ENCODE peak calls at places on chromosomes 2 and 18, in five cellular contexts. T is thyroid gland, Y is tibial nerve, M is A549, S is cardiac fibroblast. F is an unnamed sample.

GRCh38 chr2:160701822-160702221 is 208.2 kb upstream of the RBMS1 start:
- DNase-seq in M (no peak), T (no peak), Y (no peak), S (no peak), F (no peak)

GRCh38 chr2:220335591-220335915 is 708.1 kb downstream of the SLC4A3 start:
- DNase-seq in T (no peak), M (no peak), Y (no peak), S (no peak), F (no peak)

GRCh38 chr2:146143971-146144370 is 1624.1 kb upstream of the ZEB2 start:
- DNase-seq in T (no peak), S (peak; percentile 19), Y (no peak), M (no peak), F (no peak)

GRCh38 chr2:66853585-66853984 is 418.7 kb downstream of the MEIS1 start:
- DNase-seq in S (peak; percentile 32), M (no peak), T (no peak), Y (no peak), F (peak; percentile 93)

GRCh38 chr2:131517106-131517831 is 10.4 kb upstream of the CCDC74A start:
- DNase-seq in Y (no peak), S (no peak), T (no peak), M (no peak), F (no peak)

GRCh38 chr2:129502781-129503180 is 476.7 kb upstream of the RAB6C start:
- DNase-seq in T (no peak), M (no peak), S (no peak), Y (no peak), F (no peak)

GRCh38 chr2:171412571-171412970 is 21.2 kb downstream of the METTL8 start:
- DNase-seq in S (peak; percentile 72), Y (no peak), M (no peak), T (no peak), F (no peak)

GRCh38 chr18:22293417-22293816 is 124.0 kb downstream of the GATA6 start:
- DNase-seq in S (peak; percentile 45), M (peak; percentile 19), T (no peak), Y (no peak), F (no peak)

GRCh38 chr2:28894470-28895188 is at the start of gene WDR43:
- DNase-seq in M (peak; percentile 100), T (peak; percentile 97), S (peak; percentile 99), Y (peak; percentile 93), F (peak; percentile 97)

GRCh38 chr2:111119004-111119846 is 1.5 kb upstream of the BCL2L11 start:
- DNase-seq in M (no peak), S (no peak), T (no peak), Y (no peak), F (peak; percentile 24)

GRCh38 chr2:173545364-173545734 is 190.7 kb downstream of the CDCA7 start:
- DNase-seq in T (no peak), M (peak; percentile 51), Y (no peak), S (peak; percentile 18), F (no peak)

GRCh38 chr18:11020867-11021414 is 128.4 kb downstream of the PIEZO2 start:
- DNase-seq in T (no peak), S (no peak), Y (no peak), M (no peak), F (no peak)
- H3K4me3 ChIP-seq in T (no peak overlapping the region), S (no peak overlapping the region), Y (no peak overlapping the region), M (no peak overlapping the region), F (no peak overlapping the region)

DNA sequence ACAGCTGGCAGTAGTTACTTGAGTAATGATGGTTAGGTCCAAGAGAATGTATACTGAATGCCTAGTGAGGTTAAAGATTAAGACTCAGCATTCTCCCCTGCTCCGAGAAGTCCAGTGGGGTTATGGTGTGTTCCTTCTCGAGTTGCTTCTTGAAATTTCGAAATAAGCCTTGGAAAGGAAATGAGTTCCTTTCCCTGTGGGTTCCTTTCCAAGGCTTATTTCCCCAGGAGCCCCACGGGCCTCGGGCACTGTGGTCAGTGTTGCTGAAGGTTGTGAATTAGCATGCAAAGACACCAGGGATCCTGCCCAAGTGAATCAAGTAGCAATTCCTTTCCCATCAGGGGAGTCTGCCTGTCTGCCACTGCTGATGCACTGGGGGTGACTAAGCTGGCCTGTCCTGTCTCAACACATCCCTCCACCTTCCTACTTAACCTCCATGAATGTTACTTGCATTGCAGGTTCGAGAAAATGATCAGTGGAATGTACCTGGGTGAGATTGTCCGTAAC is 53.6 kb downstream of the HK2 start:
- DNase-seq in S (peak; percentile 55), Y (no peak), M (no peak), T (no peak), F (no peak)
- H3K4me3 ChIP-seq in S (no peak overlapping the region), Y (no peak overlapping the region), M (no peak overlapping the region), T (no peak overlapping the region), F (no peak overlapping the region)

DNA sequence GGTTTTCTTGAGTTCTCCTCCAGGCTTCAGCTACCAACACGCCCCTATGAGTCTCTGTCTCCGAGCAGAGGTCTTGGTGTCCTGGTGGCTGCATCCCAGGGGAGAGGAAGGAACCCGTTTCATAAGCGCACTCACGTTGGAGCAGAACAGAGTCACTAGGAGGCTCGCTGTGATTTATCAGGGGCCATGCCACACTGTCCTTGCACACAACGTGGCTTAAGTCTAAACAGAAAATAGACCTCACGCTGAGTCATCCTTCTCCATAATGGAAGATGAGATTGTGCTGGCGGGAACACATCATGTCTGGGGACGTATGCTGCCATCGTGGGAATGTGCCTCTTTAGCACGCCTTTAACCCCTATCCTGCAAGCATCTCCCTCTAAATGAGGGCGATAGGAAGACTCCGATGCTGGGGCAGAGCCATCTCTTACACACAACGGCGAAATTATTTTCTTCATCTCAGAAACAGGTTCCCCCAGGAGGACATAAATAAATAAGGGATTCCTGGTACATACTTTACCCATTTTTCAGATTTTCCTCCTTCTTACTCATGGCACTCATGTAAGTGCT is 211.4 kb downstream of the KLHL29 start:
- DNase-seq in M (no peak), T (no peak), S (peak; percentile 23), Y (no peak), F (no peak)
- H3K4me3 ChIP-seq in M (no peak overlapping the region), T (no peak overlapping the region), S (no peak overlapping the region), Y (no peak overlapping the region), F (no peak overlapping the region)

DNA sequence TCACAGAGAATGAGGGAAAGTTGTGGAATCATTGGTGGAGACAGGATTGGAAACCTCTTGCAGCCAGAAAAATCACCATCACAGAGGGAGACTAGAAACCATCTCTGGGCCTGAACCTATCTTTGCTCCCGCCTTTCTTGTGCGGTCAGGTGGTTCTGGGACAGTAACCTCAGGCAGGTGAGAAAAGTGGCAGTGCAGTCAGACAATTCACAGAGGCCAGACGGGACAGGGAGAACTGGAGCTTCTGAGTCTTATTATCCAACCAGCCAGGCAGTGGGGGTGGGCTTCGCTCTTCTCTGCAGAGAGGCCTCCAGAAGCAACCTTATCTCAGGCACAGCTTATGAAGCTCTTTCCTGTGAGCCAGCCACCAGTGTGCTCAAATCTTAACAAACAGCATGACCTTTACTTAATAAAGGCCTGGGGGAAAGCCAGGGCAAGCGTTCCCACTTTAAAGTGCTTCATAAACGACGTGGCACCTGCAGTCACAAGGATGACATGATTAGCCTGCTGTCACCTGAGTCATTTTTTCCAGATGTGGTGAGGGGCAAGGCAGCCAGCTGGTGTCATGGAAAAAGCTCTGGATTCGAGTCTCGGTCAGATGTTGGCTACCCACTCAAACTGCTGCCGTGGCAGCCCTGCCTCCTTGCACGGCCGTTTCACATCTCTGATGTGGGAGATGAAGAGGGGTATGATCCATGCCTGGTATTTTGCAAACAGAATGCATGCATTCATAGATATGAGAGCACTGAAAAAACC is 109.7 kb downstream of the B3GNT2 start:
- DNase-seq in M (no peak), S (no peak), T (no peak), Y (no peak), F (no peak)
- H3K4me3 ChIP-seq in M (no peak overlapping the region), S (no peak overlapping the region), T (no peak overlapping the region), Y (no peak overlapping the region), F (no peak overlapping the region)